ENCODE peak calls at places on chromosomes 5 and 9, in nine cellular contexts. One of them, this sample, is unnamed.

GRCh38 chr5:24401767-24402166 is 243.0 kb downstream of the CDH10 start:
- DNase-seq in A549: peak
- DNase-seq in GM06990: no peak
- DNase-seq in GM12865: no peak
- DNase-seq in body of pancreas: no peak
- DNase-seq in heart right ventricle: no peak
- DNase-seq in psoas muscle: no peak
- DNase-seq in transverse colon: no peak
- DNase-seq in cardiac fibroblast: peak
- DNase-seq in this sample: peak

GRCh38 chr5:93583799-93584530 is 943 bp downstream of the NR2F1 start:
- DNase-seq in A549: peak
- DNase-seq in GM06990: no peak
- DNase-seq in heart right ventricle: peak
- DNase-seq in cardiac fibroblast: peak
- DNase-seq in GM12865: peak
- DNase-seq in psoas muscle: peak
- DNase-seq in transverse colon: no peak
- DNase-seq in body of pancreas: peak
- DNase-seq in this sample: peak

GRCh38 chr9:126049088-126049487 is 277.5 kb upstream of the MVB12B start:
- DNase-seq in A549: no peak
- DNase-seq in body of pancreas: no peak
- DNase-seq in cardiac fibroblast: no peak
- DNase-seq in GM12865: no peak
- DNase-seq in heart right ventricle: no peak
- DNase-seq in psoas muscle: no peak
- DNase-seq in transverse colon: no peak
- DNase-seq in GM06990: no peak
- DNase-seq in this sample: no peak

GRCh38 chr9:92151691-92152393 is 36.6 kb upstream of the SPTLC1 start:
- DNase-seq in transverse colon: no peak
- DNase-seq in cardiac fibroblast: peak
- DNase-seq in psoas muscle: no peak
- DNase-seq in heart right ventricle: no peak
- DNase-seq in GM12865: no peak
- DNase-seq in body of pancreas: peak
- DNase-seq in GM06990: no peak
- DNase-seq in A549: no peak
- DNase-seq in this sample: peak

GRCh38 chr9:31119882-31120481 is 1264.5 kb upstream of the ACO1 start:
- DNase-seq in body of pancreas: peak
- DNase-seq in GM12865: peak
- DNase-seq in heart right ventricle: no peak
- DNase-seq in GM06990: no peak
- DNase-seq in transverse colon: peak
- DNase-seq in cardiac fibroblast: peak
- DNase-seq in A549: peak
- DNase-seq in psoas muscle: no peak
- DNase-seq in this sample: peak

GRCh38 chr9:92035687-92036410 is 79.4 kb downstream of the SPTLC1 start:
- DNase-seq in psoas muscle: no peak
- DNase-seq in cardiac fibroblast: peak
- DNase-seq in A549: no peak
- DNase-seq in GM12865: no peak
- DNase-seq in heart right ventricle: no peak
- DNase-seq in body of pancreas: peak
- DNase-seq in GM06990: no peak
- DNase-seq in transverse colon: peak
- DNase-seq in this sample: peak

GRCh38 chr9:26656003-26656940 is 236.3 kb downstream of the CAAP1 start:
- DNase-seq in heart right ventricle: no peak
- DNase-seq in GM06990: no peak
- DNase-seq in psoas muscle: no peak
- DNase-seq in body of pancreas: no peak
- DNase-seq in A549: peak
- DNase-seq in cardiac fibroblast: peak
- DNase-seq in transverse colon: no peak
- DNase-seq in GM12865: peak
- DNase-seq in this sample: peak

GRCh38 chr5:51832934-51833470 is 449.8 kb downstream of the ISL1 start:
- DNase-seq in A549: no peak
- DNase-seq in body of pancreas: no peak
- DNase-seq in transverse colon: no peak
- DNase-seq in cardiac fibroblast: no peak
- DNase-seq in GM06990: no peak
- DNase-seq in GM12865: no peak
- DNase-seq in psoas muscle: no peak
- DNase-seq in heart right ventricle: no peak
- DNase-seq in this sample: no peak

GRCh38 chr9:97388721-97389238 is 23.1 kb upstream of the TDRD7 start:
- DNase-seq in body of pancreas: no peak
- DNase-seq in A549: no peak
- DNase-seq in psoas muscle: no peak
- DNase-seq in heart right ventricle: no peak
- DNase-seq in cardiac fibroblast: no peak
- DNase-seq in GM12865: peak
- DNase-seq in GM06990: peak
- DNase-seq in transverse colon: no peak
- DNase-seq in this sample: no peak

GRCh38 chr5:77239126-77239741 is 28.8 kb downstream of the PDE8B start:
- DNase-seq in transverse colon: no peak
- DNase-seq in heart right ventricle: no peak
- DNase-seq in body of pancreas: peak
- DNase-seq in cardiac fibroblast: peak
- DNase-seq in psoas muscle: no peak
- DNase-seq in A549: peak
- DNase-seq in GM06990: no peak
- DNase-seq in GM12865: peak
- DNase-seq in this sample: peak

GRCh38 chr9:69421908-69422801 is 97.1 kb downstream of the ENTREP1 start:
- DNase-seq in cardiac fibroblast: peak
- DNase-seq in heart right ventricle: no peak
- DNase-seq in body of pancreas: peak
- DNase-seq in A549: peak
- DNase-seq in GM12865: peak
- DNase-seq in transverse colon: peak
- DNase-seq in GM06990: no peak
- DNase-seq in psoas muscle: peak
- DNase-seq in this sample: peak

GRCh38 chr5:106380736-106381135 is 1290.0 kb downstream of the EFNA5 start:
- DNase-seq in body of pancreas: no peak
- DNase-seq in transverse colon: no peak
- DNase-seq in heart right ventricle: no peak
- DNase-seq in psoas muscle: no peak
- DNase-seq in GM06990: no peak
- DNase-seq in cardiac fibroblast: peak
- DNase-seq in A549: no peak
- DNase-seq in GM12865: no peak
- DNase-seq in this sample: peak

GRCh38 chr9:89435315-89435823 is 62.5 kb downstream of the SEMA4D start:
- DNase-seq in transverse colon: peak
- DNase-seq in body of pancreas: peak
- DNase-seq in cardiac fibroblast: no peak
- DNase-seq in GM06990: no peak
- DNase-seq in GM12865: no peak
- DNase-seq in psoas muscle: no peak
- DNase-seq in A549: peak
- DNase-seq in heart right ventricle: no peak
- DNase-seq in this sample: no peak

GRCh38 chr5:45507174-45507573 is 189.0 kb downstream of the HCN1 start:
- DNase-seq in body of pancreas: peak
- DNase-seq in cardiac fibroblast: no peak
- DNase-seq in heart right ventricle: no peak
- DNase-seq in A549: no peak
- DNase-seq in GM06990: no peak
- DNase-seq in psoas muscle: no peak
- DNase-seq in GM12865: no peak
- DNase-seq in transverse colon: no peak
- DNase-seq in this sample: peak

GRCh38 chr5:91849069-91849468 is 466.0 kb upstream of the ARRDC3 start:
- DNase-seq in cardiac fibroblast: no peak
- DNase-seq in A549: no peak
- DNase-seq in heart right ventricle: no peak
- DNase-seq in GM06990: no peak
- DNase-seq in GM12865: no peak
- DNase-seq in transverse colon: no peak
- DNase-seq in psoas muscle: no peak
- DNase-seq in body of pancreas: no peak
- DNase-seq in this sample: no peak

GRCh38 chr9:107684224-107684623 is 194.7 kb upstream of the KLF4 start:
- DNase-seq in psoas muscle: no peak
- DNase-seq in cardiac fibroblast: peak
- DNase-seq in GM12865: no peak
- DNase-seq in GM06990: no peak
- DNase-seq in body of pancreas: no peak
- DNase-seq in transverse colon: no peak
- DNase-seq in heart right ventricle: no peak
- DNase-seq in A549: peak
- DNase-seq in this sample: peak

GRCh38 chr5:156147251-156147947 is 179.6 kb upstream of the SGCD start:
- DNase-seq in transverse colon: no peak
- DNase-seq in A549: peak
- DNase-seq in body of pancreas: no peak
- DNase-seq in heart right ventricle: no peak
- DNase-seq in GM06990: no peak
- DNase-seq in psoas muscle: no peak
- DNase-seq in GM12865: no peak
- DNase-seq in cardiac fibroblast: peak
- DNase-seq in this sample: peak

GRCh38 chr5:28648108-28648507 is 1609.7 kb upstream of the CDH9 start:
- DNase-seq in A549: peak
- DNase-seq in transverse colon: no peak
- DNase-seq in body of pancreas: no peak
- DNase-seq in heart right ventricle: no peak
- DNase-seq in psoas muscle: no peak
- DNase-seq in GM06990: no peak
- DNase-seq in cardiac fibroblast: no peak
- DNase-seq in GM12865: no peak
- DNase-seq in this sample: peak

GRCh38 chr9:76537150-76537646 is 78.2 kb downstream of the GCNT1 start:
- DNase-seq in cardiac fibroblast: no peak
- DNase-seq in GM06990: no peak
- DNase-seq in transverse colon: peak
- DNase-seq in A549: no peak
- DNase-seq in heart right ventricle: peak
- DNase-seq in psoas muscle: no peak
- DNase-seq in GM12865: no peak
- DNase-seq in body of pancreas: peak
- DNase-seq in this sample: peak

GRCh38 chr5:9358961-9359686 is 186.8 kb downstream of the SEMA5A start:
- DNase-seq in psoas muscle: no peak
- DNase-seq in GM06990: no peak
- DNase-seq in body of pancreas: no peak
- DNase-seq in cardiac fibroblast: peak
- DNase-seq in GM12865: no peak
- DNase-seq in transverse colon: no peak
- DNase-seq in heart right ventricle: no peak
- DNase-seq in A549: no peak
- DNase-seq in this sample: peak

GRCh38 chr5:53041071-53041692 is 52.0 kb downstream of the ITGA2 start:
- DNase-seq in body of pancreas: no peak
- DNase-seq in heart right ventricle: no peak
- DNase-seq in transverse colon: no peak
- DNase-seq in A549: no peak
- DNase-seq in psoas muscle: no peak
- DNase-seq in GM12865: peak
- DNase-seq in cardiac fibroblast: peak
- DNase-seq in GM06990: peak
- DNase-seq in this sample: peak
- H3K4me3 ChIP-seq in body of pancreas: no peak
- H3K4me3 ChIP-seq in heart right ventricle: no peak
- H3K4me3 ChIP-seq in transverse colon: no peak
- H3K4me3 ChIP-seq in A549: no peak
- H3K4me3 ChIP-seq in psoas muscle: no peak
- H3K4me3 ChIP-seq in GM12865: peak
- H3K4me3 ChIP-seq in cardiac fibroblast: peak
- H3K4me3 ChIP-seq in GM06990: no peak
- H3K4me3 ChIP-seq in this sample: peak

GRCh38 chr9:86893811-86894490 is 53.4 kb downstream of the GAS1 start:
- DNase-seq in A549: no peak
- DNase-seq in body of pancreas: peak
- DNase-seq in GM12865: no peak
- DNase-seq in GM06990: no peak
- DNase-seq in psoas muscle: no peak
- DNase-seq in heart right ventricle: no peak
- DNase-seq in transverse colon: no peak
- DNase-seq in cardiac fibroblast: no peak
- DNase-seq in this sample: no peak
- TF ChIP-seq CTCF in A549: no peak
- TF ChIP-seq CTCF in body of pancreas: peak
- TF ChIP-seq CTCF in GM12865: no peak
- TF ChIP-seq CTCF in GM06990: no peak
- TF ChIP-seq CTCF in psoas muscle: no peak
- TF ChIP-seq CTCF in heart right ventricle: no peak
- TF ChIP-seq CTCF in transverse colon: no peak
- TF ChIP-seq CTCF in cardiac fibroblast: no peak
- TF ChIP-seq CTCF in this sample: no peak

GRCh38 chr9:133163559-133164208 is at the start of gene GBGT1:
- DNase-seq in heart right ventricle: peak
- DNase-seq in psoas muscle: peak
- DNase-seq in GM06990: peak
- DNase-seq in transverse colon: peak
- DNase-seq in A549: no peak
- DNase-seq in GM12865: no peak
- DNase-seq in body of pancreas: peak
- DNase-seq in cardiac fibroblast: peak
- DNase-seq in this sample: peak
- H3K4me3 ChIP-seq in heart right ventricle: peak
- H3K4me3 ChIP-seq in psoas muscle: peak
- H3K4me3 ChIP-seq in GM06990: peak
- H3K4me3 ChIP-seq in transverse colon: peak
- H3K4me3 ChIP-seq in A549: peak
- H3K4me3 ChIP-seq in GM12865: peak
- H3K4me3 ChIP-seq in body of pancreas: peak
- H3K4me3 ChIP-seq in cardiac fibroblast: peak
- H3K4me3 ChIP-seq in this sample: peak

DNA sequence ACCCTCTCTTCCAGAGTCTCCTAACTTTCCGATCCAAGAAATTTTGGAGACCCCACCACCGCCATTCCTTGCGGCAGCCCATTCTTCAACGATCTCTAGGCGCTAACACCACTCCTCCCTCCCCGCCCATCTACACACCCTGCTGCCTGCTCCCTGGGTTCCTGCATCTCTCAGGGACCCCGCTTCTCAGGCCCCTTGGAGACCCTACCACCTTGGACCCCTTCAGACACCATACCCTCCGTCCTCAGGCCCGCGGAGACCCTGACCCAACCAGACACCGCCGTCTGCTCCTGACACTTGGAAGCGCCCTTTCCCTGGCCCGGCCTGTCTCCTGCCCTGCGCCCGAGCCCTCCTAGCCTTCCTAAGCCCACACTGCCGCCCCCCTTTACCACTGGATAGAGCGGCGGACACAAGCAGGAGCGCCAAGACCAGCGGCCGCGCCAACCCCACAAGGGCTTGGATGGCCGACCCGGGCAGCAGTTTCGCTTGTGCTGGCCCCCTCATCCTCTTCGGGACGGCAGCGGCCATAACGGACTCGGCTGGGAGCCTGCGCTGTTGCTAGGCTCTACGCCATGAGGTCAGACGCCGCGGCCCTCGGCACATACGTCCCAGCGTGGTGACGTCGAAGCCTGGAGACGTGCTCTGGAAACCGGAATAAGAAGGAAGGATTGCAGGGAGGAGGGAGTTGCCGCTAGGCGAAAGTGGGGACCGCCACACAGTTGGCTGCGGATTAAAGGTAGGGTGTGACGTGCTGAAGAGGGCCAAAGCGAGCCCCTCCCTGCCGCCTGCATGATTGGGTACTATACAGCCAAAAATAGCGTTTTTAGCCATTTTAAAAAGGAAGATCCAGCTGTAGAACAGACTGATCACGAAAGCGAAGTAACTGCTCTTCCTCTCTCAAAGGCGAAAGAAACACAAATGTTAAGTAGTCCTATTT is at the start of gene C5orf15:
- DNase-seq in transverse colon: peak
- DNase-seq in psoas muscle: peak
- DNase-seq in GM06990: peak
- DNase-seq in A549: peak
- DNase-seq in cardiac fibroblast: peak
- DNase-seq in GM12865: peak
- DNase-seq in body of pancreas: peak
- DNase-seq in heart right ventricle: peak
- DNase-seq in this sample: peak
- TF ChIP-seq CTCF in transverse colon: peak
- TF ChIP-seq CTCF in psoas muscle: no peak
- TF ChIP-seq CTCF in GM06990: no peak
- TF ChIP-seq CTCF in A549: no peak
- TF ChIP-seq CTCF in cardiac fibroblast: no peak
- TF ChIP-seq CTCF in GM12865: no peak
- TF ChIP-seq CTCF in body of pancreas: peak
- TF ChIP-seq CTCF in heart right ventricle: no peak
- TF ChIP-seq CTCF in this sample: no peak